ENCODE peak calls at places on chromosome 4, in ten cellular contexts. H is activated CD4-positive, alpha-beta T cell treated with anti-CD3 and anti-CD28 coated beads, Interleukin-2, amount 50 U/mL, for 1 hour; S is effector memory CD8-positive, alpha-beta T cell; W is naive B cell; I is stimulated activated CD4-positive, alpha-beta T cell treated with anti-CD3 and anti-CD28 coated beads, Interleukin-2, amount 100 ng/mL, for 24 hours; Q is suprapubic skin; D is fibroblast of the conjunctiva; C is Right ventricle myocardium superior; Z is breast epithelium; G is stimulated activated CD8-positive, alpha-beta memory T cell treated with anti-CD3 and anti-CD28 coated beads, Interleukin-15, amount 100 ng/mL, for 1 hour. T is an unnamed sample.

GRCh38 chr4:5370286-5370685 is 319.0 kb downstream of the STK32B start:
- DNase-seq in H (no peak), S (no peak), W (no peak), I (no peak), Q (no peak), D (no peak), C (no peak), Z (no peak), G (no peak), T (peak; percentile 7)

GRCh38 chr4:165784672-165785071 is 88.4 kb upstream of the TLL1 start:
- DNase-seq in H (no peak), S (no peak), W (no peak), I (no peak), Q (no peak), D (no peak), C (peak; percentile 37), Z (no peak), G (no peak), T (no peak)

GRCh38 chr4:105858466-105859040 is 36.7 kb upstream of the NPNT start:
- DNase-seq in H (no peak), S (no peak), W (no peak), I (no peak), Q (no peak), D (no peak), C (no peak), Z (no peak), G (no peak), T (no peak)

GRCh38 chr4:84966382-84967291 is at the start of gene WDFY3:
- DNase-seq in H (no peak), S (no peak), W (no peak), I (no peak), Q (peak; percentile 91), D (peak; percentile 88), C (peak; percentile 86), Z (peak; percentile 82), G (no peak), T (peak; percentile 89)

GRCh38 chr4:47704693-47705325 is 133.1 kb downstream of the CORIN start:
- DNase-seq in H (no peak), S (no peak), W (no peak), I (no peak), Q (no peak), D (peak; percentile 14), C (no peak), Z (no peak), G (no peak), T (no peak)

GRCh38 chr4:70705146-70705855 is 16.5 kb upstream of the RUFY3 start:
- DNase-seq in H (peak; percentile 66), S (peak; percentile 67), W (peak; percentile 76), I (peak; percentile 73), Q (peak; percentile 86), D (no peak), C (peak; percentile 87), Z (peak; percentile 59), G (peak; percentile 37), T (peak; percentile 65)

GRCh38 chr4:1417522-1418390 is 11.5 kb upstream of the NKX1-1 start:
- DNase-seq in H (no peak), S (no peak), W (no peak), I (no peak), Q (peak; percentile 36), D (no peak), C (peak; percentile 20), Z (peak; percentile 40), G (no peak), T (peak; percentile 47)

GRCh38 chr4:27010334-27010940 is 149.8 kb downstream of the STIM2 start:
- DNase-seq in H (peak; percentile 66), S (peak; percentile 58), W (peak; percentile 48), I (peak; percentile 71), Q (peak; percentile 67), D (peak; percentile 65), C (peak; percentile 53), Z (peak; percentile 54), G (peak; percentile 34), T (no peak)

GRCh38 chr4:153166971-153167501 is 37.2 kb upstream of the TRIM2 start:
- DNase-seq in H (no peak), S (no peak), W (no peak), I (no peak), Q (no peak), D (peak; percentile 55), C (no peak), Z (no peak), G (no peak), T (no peak)

GRCh38 chr4:64940698-64941097 is 531.4 kb upstream of the TECRL start:
- DNase-seq in H (no peak), S (no peak), W (no peak), I (no peak), Q (no peak), D (no peak), C (no peak), Z (no peak), G (no peak), T (no peak)

GRCh38 chr4:182888894-182889293 is 28.3 kb downstream of the DCTD start:
- DNase-seq in H (no peak), S (no peak), W (no peak), I (no peak), Q (no peak), D (no peak), C (no peak), Z (no peak), G (no peak), T (no peak)

GRCh38 chr4:118410143-118410542 is 57.3 kb upstream of the PRSS12 start:
- DNase-seq in H (no peak), S (no peak), W (no peak), I (no peak), Q (no peak), D (peak; percentile 64), C (no peak), Z (no peak), G (no peak), T (no peak)

GRCh38 chr4:154743683-154744340 is at the start of gene LRAT:
- DNase-seq in H (peak; percentile 24), S (no peak), W (peak; percentile 5), I (peak; percentile 32), Q (no peak), D (no peak), C (peak; percentile 56), Z (peak; percentile 64), G (no peak), T (no peak)

GRCh38 chr4:80967346-80967745 is 63.2 kb upstream of the BMP3 start:
- DNase-seq in H (no peak), S (no peak), W (no peak), I (no peak), Q (no peak), D (no peak), C (no peak), Z (no peak), G (no peak), T (no peak)